ENCODE peak calls at places on chromosomes 6 and 20, in seven cellular contexts. One of them, this sample, is unnamed.

GRCh38 chr6:90298459-90299053 is 1.9 kb upstream of the BACH2 start:
- DNase-seq in right atrium auricular region: no peak
- DNase-seq in stomach: no peak
- DNase-seq in choroid plexus epithelial cell: no peak
- DNase-seq in fibroblast of the aortic adventitia: no peak
- DNase-seq in hepatocyte: no peak
- DNase-seq in lung: no peak
- DNase-seq in this sample: no peak

GRCh38 chr6:7201732-7202541 is 94.2 kb downstream of the RREB1 start:
- DNase-seq in right atrium auricular region: no peak
- DNase-seq in stomach: peak
- DNase-seq in choroid plexus epithelial cell: no peak
- DNase-seq in fibroblast of the aortic adventitia: no peak
- DNase-seq in hepatocyte: no peak
- DNase-seq in lung: peak
- DNase-seq in this sample: no peak

GRCh38 chr20:43243672-43244269 is 54.1 kb upstream of the PTPRT start:
- DNase-seq in right atrium auricular region: no peak
- DNase-seq in stomach: no peak
- DNase-seq in choroid plexus epithelial cell: no peak
- DNase-seq in fibroblast of the aortic adventitia: no peak
- DNase-seq in hepatocyte: no peak
- DNase-seq in lung: no peak
- DNase-seq in this sample: no peak

GRCh38 chr6:1162367-1163275 is 149.3 kb upstream of the FOXQ1 start:
- DNase-seq in right atrium auricular region: no peak
- DNase-seq in stomach: no peak
- DNase-seq in choroid plexus epithelial cell: no peak
- DNase-seq in fibroblast of the aortic adventitia: peak
- DNase-seq in hepatocyte: peak
- DNase-seq in lung: no peak
- DNase-seq in this sample: no peak

GRCh38 chr20:2217857-2218529 is 77.8 kb upstream of the TGM3 start:
- DNase-seq in right atrium auricular region: no peak
- DNase-seq in stomach: no peak
- DNase-seq in choroid plexus epithelial cell: no peak
- DNase-seq in fibroblast of the aortic adventitia: no peak
- DNase-seq in hepatocyte: no peak
- DNase-seq in lung: peak
- DNase-seq in this sample: no peak

GRCh38 chr6:128663238-128663637 is 142.8 kb upstream of the PTPRK start:
- DNase-seq in right atrium auricular region: no peak
- DNase-seq in stomach: no peak
- DNase-seq in choroid plexus epithelial cell: no peak
- DNase-seq in fibroblast of the aortic adventitia: no peak
- DNase-seq in hepatocyte: no peak
- DNase-seq in lung: no peak
- DNase-seq in this sample: no peak

GRCh38 chr6:118377711-118378414 is 170.2 kb upstream of the PLN start:
- DNase-seq in right atrium auricular region: no peak
- DNase-seq in stomach: no peak
- DNase-seq in choroid plexus epithelial cell: no peak
- DNase-seq in fibroblast of the aortic adventitia: no peak
- DNase-seq in hepatocyte: no peak
- DNase-seq in lung: peak
- DNase-seq in this sample: no peak

GRCh38 chr6:28719275-28719940 is 193.7 kb downstream of the GPX5 start:
- DNase-seq in right atrium auricular region: no peak
- DNase-seq in stomach: no peak
- DNase-seq in choroid plexus epithelial cell: peak
- DNase-seq in fibroblast of the aortic adventitia: peak
- DNase-seq in hepatocyte: no peak
- DNase-seq in lung: no peak
- DNase-seq in this sample: peak

GRCh38 chr20:52722926-52723325 is 249.2 kb upstream of the TSHZ2 start:
- DNase-seq in right atrium auricular region: no peak
- DNase-seq in stomach: no peak
- DNase-seq in choroid plexus epithelial cell: no peak
- DNase-seq in fibroblast of the aortic adventitia: no peak
- DNase-seq in hepatocyte: no peak
- DNase-seq in lung: no peak
- DNase-seq in this sample: no peak

GRCh38 chr20:23050847-23051627 is 1.6 kb upstream of the THBD start:
- DNase-seq in right atrium auricular region: peak
- DNase-seq in stomach: peak
- DNase-seq in choroid plexus epithelial cell: peak
- DNase-seq in fibroblast of the aortic adventitia: peak
- DNase-seq in hepatocyte: peak
- DNase-seq in lung: peak
- DNase-seq in this sample: peak

GRCh38 chr6:43021270-43022047 is at the start of gene RRP36:
- DNase-seq in right atrium auricular region: peak
- DNase-seq in stomach: peak
- DNase-seq in choroid plexus epithelial cell: peak
- DNase-seq in fibroblast of the aortic adventitia: peak
- DNase-seq in hepatocyte: peak
- DNase-seq in lung: peak
- DNase-seq in this sample: peak

GRCh38 chr6:144378437-144378836 is 93.3 kb downstream of the UTRN start:
- DNase-seq in right atrium auricular region: no peak
- DNase-seq in stomach: no peak
- DNase-seq in choroid plexus epithelial cell: no peak
- DNase-seq in fibroblast of the aortic adventitia: peak
- DNase-seq in hepatocyte: no peak
- DNase-seq in lung: no peak
- DNase-seq in this sample: peak

GRCh38 chr20:53068241-53068640 is 96.1 kb downstream of the TSHZ2 start:
- DNase-seq in right atrium auricular region: no peak
- DNase-seq in stomach: no peak
- DNase-seq in choroid plexus epithelial cell: no peak
- DNase-seq in fibroblast of the aortic adventitia: no peak
- DNase-seq in hepatocyte: no peak
- DNase-seq in lung: no peak
- DNase-seq in this sample: no peak

GRCh38 chr6:84728602-84729001 is 35.8 kb downstream of the TBX18 start:
- DNase-seq in right atrium auricular region: no peak
- DNase-seq in stomach: no peak
- DNase-seq in choroid plexus epithelial cell: peak
- DNase-seq in fibroblast of the aortic adventitia: no peak
- DNase-seq in hepatocyte: peak
- DNase-seq in lung: no peak
- DNase-seq in this sample: peak

GRCh38 chr20:12354725-12355124 is 437.0 kb downstream of the BTBD3 start:
- DNase-seq in right atrium auricular region: no peak
- DNase-seq in stomach: no peak
- DNase-seq in choroid plexus epithelial cell: no peak
- DNase-seq in fibroblast of the aortic adventitia: no peak
- DNase-seq in hepatocyte: no peak
- DNase-seq in lung: no peak
- DNase-seq in this sample: no peak
- H3K4me3 ChIP-seq in right atrium auricular region: peak
- H3K4me3 ChIP-seq in stomach: no peak
- H3K4me3 ChIP-seq in choroid plexus epithelial cell: no peak
- H3K4me3 ChIP-seq in fibroblast of the aortic adventitia: no peak
- H3K4me3 ChIP-seq in hepatocyte: no peak
- H3K4me3 ChIP-seq in lung: no peak
- H3K4me3 ChIP-seq in this sample: no peak

GRCh38 chr6:33787954-33788693 is 806 bp downstream of the LEMD2 start:
- DNase-seq in right atrium auricular region: peak
- DNase-seq in stomach: peak
- DNase-seq in choroid plexus epithelial cell: peak
- DNase-seq in fibroblast of the aortic adventitia: peak
- DNase-seq in hepatocyte: peak
- DNase-seq in lung: peak
- DNase-seq in this sample: peak
- H3K4me3 ChIP-seq in right atrium auricular region: peak
- H3K4me3 ChIP-seq in stomach: peak
- H3K4me3 ChIP-seq in choroid plexus epithelial cell: peak
- H3K4me3 ChIP-seq in fibroblast of the aortic adventitia: peak
- H3K4me3 ChIP-seq in hepatocyte: peak
- H3K4me3 ChIP-seq in lung: peak
- H3K4me3 ChIP-seq in this sample: peak

GRCh38 chr6:41375598-41376151 is 40.3 kb downstream of the NCR2 start:
- DNase-seq in right atrium auricular region: no peak
- DNase-seq in stomach: no peak
- DNase-seq in choroid plexus epithelial cell: no peak
- DNase-seq in fibroblast of the aortic adventitia: no peak
- DNase-seq in hepatocyte: no peak
- DNase-seq in lung: no peak
- DNase-seq in this sample: no peak
- H3K4me3 ChIP-seq in right atrium auricular region: no peak
- H3K4me3 ChIP-seq in stomach: no peak
- H3K4me3 ChIP-seq in choroid plexus epithelial cell: no peak
- H3K4me3 ChIP-seq in fibroblast of the aortic adventitia: no peak
- H3K4me3 ChIP-seq in hepatocyte: no peak
- H3K4me3 ChIP-seq in lung: no peak
- H3K4me3 ChIP-seq in this sample: no peak

GRCh38 chr6:52511572-52512151 is 65.2 kb downstream of the TRAM2 start:
- DNase-seq in right atrium auricular region: no peak
- DNase-seq in stomach: no peak
- DNase-seq in choroid plexus epithelial cell: peak
- DNase-seq in fibroblast of the aortic adventitia: peak
- DNase-seq in hepatocyte: no peak
- DNase-seq in lung: no peak
- DNase-seq in this sample: peak
- H3K4me3 ChIP-seq in right atrium auricular region: no peak
- H3K4me3 ChIP-seq in stomach: no peak
- H3K4me3 ChIP-seq in choroid plexus epithelial cell: no peak
- H3K4me3 ChIP-seq in fibroblast of the aortic adventitia: no peak
- H3K4me3 ChIP-seq in hepatocyte: no peak
- H3K4me3 ChIP-seq in lung: no peak
- H3K4me3 ChIP-seq in this sample: no peak

GRCh38 chr6:127484207-127484858 is 25.1 kb upstream of the KIAA0408 start:
- DNase-seq in right atrium auricular region: no peak
- DNase-seq in stomach: no peak
- DNase-seq in choroid plexus epithelial cell: peak
- DNase-seq in fibroblast of the aortic adventitia: peak
- DNase-seq in hepatocyte: no peak
- DNase-seq in lung: no peak
- DNase-seq in this sample: peak
- H3K4me3 ChIP-seq in right atrium auricular region: no peak
- H3K4me3 ChIP-seq in stomach: no peak
- H3K4me3 ChIP-seq in choroid plexus epithelial cell: peak
- H3K4me3 ChIP-seq in fibroblast of the aortic adventitia: peak
- H3K4me3 ChIP-seq in hepatocyte: no peak
- H3K4me3 ChIP-seq in lung: no peak
- H3K4me3 ChIP-seq in this sample: no peak

GRCh38 chr20:33919653-33920052 is 74.1 kb upstream of the RALY start:
- DNase-seq in right atrium auricular region: no peak
- DNase-seq in stomach: no peak
- DNase-seq in choroid plexus epithelial cell: no peak
- DNase-seq in fibroblast of the aortic adventitia: no peak
- DNase-seq in hepatocyte: no peak
- DNase-seq in lung: no peak
- DNase-seq in this sample: no peak

GRCh38 chr20:33918662-33919061 is 75.0 kb upstream of the RALY start:
- DNase-seq in right atrium auricular region: no peak
- DNase-seq in stomach: no peak
- DNase-seq in choroid plexus epithelial cell: no peak
- DNase-seq in fibroblast of the aortic adventitia: no peak
- DNase-seq in hepatocyte: no peak
- DNase-seq in lung: no peak
- DNase-seq in this sample: no peak

GRCh38 chr20:33915726-33916331 is 77.9 kb upstream of the RALY start:
- DNase-seq in right atrium auricular region: no peak
- DNase-seq in stomach: peak
- DNase-seq in choroid plexus epithelial cell: no peak
- DNase-seq in fibroblast of the aortic adventitia: no peak
- DNase-seq in hepatocyte: peak
- DNase-seq in lung: no peak
- DNase-seq in this sample: no peak

GRCh38 chr20:33914871-33915270 is 78.8 kb upstream of the RALY start:
- DNase-seq in right atrium auricular region: no peak
- DNase-seq in stomach: no peak
- DNase-seq in choroid plexus epithelial cell: peak
- DNase-seq in fibroblast of the aortic adventitia: peak
- DNase-seq in hepatocyte: no peak
- DNase-seq in lung: no peak
- DNase-seq in this sample: peak

DNA sequence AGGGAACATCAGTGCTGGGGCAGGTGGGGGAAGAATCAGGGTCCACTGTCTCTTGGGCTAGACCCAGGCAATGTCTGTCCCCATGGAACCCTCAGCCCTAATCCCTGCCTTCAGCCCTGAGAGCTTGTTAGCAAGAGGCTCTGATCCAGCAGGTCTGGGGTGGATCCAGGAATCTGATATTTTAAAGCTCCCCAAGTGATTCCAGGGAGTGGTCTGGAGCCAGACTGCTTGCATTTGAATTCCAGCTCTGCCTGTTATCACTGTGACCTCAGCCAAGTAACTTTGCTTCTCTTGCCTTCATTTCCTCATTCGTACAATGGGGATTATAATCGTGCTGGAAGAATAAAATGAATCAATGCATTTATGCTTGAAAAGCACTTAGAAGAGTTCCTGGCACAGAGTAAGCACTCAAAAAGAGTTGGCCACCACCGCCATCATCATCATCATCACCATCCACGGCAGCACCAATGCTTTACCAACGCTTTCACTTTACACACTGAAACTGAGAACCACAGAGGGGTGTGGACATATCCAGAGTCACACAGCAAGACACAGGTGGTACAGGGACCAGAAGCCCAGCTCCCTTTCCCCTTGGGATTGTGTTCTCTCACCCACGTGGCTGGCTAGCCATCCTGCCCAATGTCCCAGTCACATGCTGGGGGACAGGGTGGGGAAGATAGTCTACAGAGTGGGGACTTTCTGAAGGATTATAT is 75.7 kb upstream of the RALY start:
- DNase-seq in right atrium auricular region: no peak
- DNase-seq in stomach: no peak
- DNase-seq in choroid plexus epithelial cell: no peak
- DNase-seq in fibroblast of the aortic adventitia: peak
- DNase-seq in hepatocyte: no peak
- DNase-seq in lung: no peak
- DNase-seq in this sample: no peak
- H3K4me3 ChIP-seq in right atrium auricular region: no peak
- H3K4me3 ChIP-seq in stomach: no peak
- H3K4me3 ChIP-seq in choroid plexus epithelial cell: no peak
- H3K4me3 ChIP-seq in fibroblast of the aortic adventitia: peak
- H3K4me3 ChIP-seq in hepatocyte: no peak
- H3K4me3 ChIP-seq in lung: no peak
- H3K4me3 ChIP-seq in this sample: no peak

GRCh38 chr20:19211252-19211651 is 1.2 kb upstream of the SLC24A3 start:
- DNase-seq in right atrium auricular region: no peak
- DNase-seq in stomach: no peak
- DNase-seq in choroid plexus epithelial cell: no peak
- DNase-seq in fibroblast of the aortic adventitia: no peak
- DNase-seq in hepatocyte: no peak
- DNase-seq in lung: no peak
- DNase-seq in this sample: no peak
- H3K4me3 ChIP-seq in right atrium auricular region: peak
- H3K4me3 ChIP-seq in stomach: peak
- H3K4me3 ChIP-seq in choroid plexus epithelial cell: peak
- H3K4me3 ChIP-seq in fibroblast of the aortic adventitia: no peak
- H3K4me3 ChIP-seq in hepatocyte: no peak
- H3K4me3 ChIP-seq in lung: no peak
- H3K4me3 ChIP-seq in this sample: no peak

GRCh38 chr6:168851460-168852103 is 402.1 kb downstream of the THBS2 start:
- DNase-seq in right atrium auricular region: no peak
- DNase-seq in stomach: no peak
- DNase-seq in choroid plexus epithelial cell: peak
- DNase-seq in fibroblast of the aortic adventitia: peak
- DNase-seq in hepatocyte: no peak
- DNase-seq in lung: no peak
- DNase-seq in this sample: peak
- H3K4me3 ChIP-seq in right atrium auricular region: peak
- H3K4me3 ChIP-seq in stomach: peak
- H3K4me3 ChIP-seq in choroid plexus epithelial cell: peak
- H3K4me3 ChIP-seq in fibroblast of the aortic adventitia: peak
- H3K4me3 ChIP-seq in hepatocyte: no peak
- H3K4me3 ChIP-seq in lung: no peak
- H3K4me3 ChIP-seq in this sample: peak